ENCODE peak calls at places on chromosomes 13 and 19, in eight cellular contexts. O is fibroblast of pulmonary artery, J is foreskin fibroblast, B is lower leg skin, Q is epithelial cell of proximal tubule, P is NB4, D is hepatocyte, Z is heart right ventricle. I is an unnamed sample.

GRCh38 chr13:35699181-35699580 is 222.7 kb upstream of the MAB21L1 start:
- DNase-seq in O (no peak), J (peak), B (no peak), Q (no peak), P (no peak), D (no peak), Z (no peak), I (no peak)

GRCh38 chr13:24725379-24725778 is 38.6 kb upstream of the RNF17 start:
- DNase-seq in O (no peak), J (no peak), B (no peak), Q (no peak), P (no peak), D (no peak), Z (no peak), I (no peak)

GRCh38 chr19:14401468-14401867 is 17.7 kb downstream of the DDX39A start:
- DNase-seq in O (no peak), J (no peak), B (no peak), Q (no peak), P (no peak), D (no peak), Z (no peak), I (no peak)

GRCh38 chr13:62512194-62513141 is 1096.8 kb upstream of the PCDH20 start:
- DNase-seq in O (peak), J (peak), B (no peak), Q (no peak), P (peak), D (peak), Z (no peak), I (peak)

GRCh38 chr13:32748305-32748704 is 162.1 kb downstream of the PDS5B start:
- DNase-seq in O (no peak), J (no peak), B (no peak), Q (no peak), P (no peak), D (no peak), Z (no peak), I (no peak)

GRCh38 chr13:21997726-21998125 is 326.9 kb downstream of the FGF9 start:
- DNase-seq in O (no peak), J (no peak), B (no peak), Q (no peak), P (no peak), D (no peak), Z (no peak), I (no peak)

GRCh38 chr13:23777571-23777870 is 111.7 kb downstream of the MIPEP start:
- DNase-seq in O (no peak), J (no peak), B (no peak), Q (no peak), P (no peak), D (no peak), Z (no peak), I (no peak)

GRCh38 chr13:22220186-22221160 is 549.6 kb downstream of the FGF9 start:
- DNase-seq in O (no peak), J (no peak), B (no peak), Q (no peak), P (no peak), D (no peak), Z (no peak), I (no peak)

GRCh38 chr13:30043631-30043925 is 193.2 kb upstream of the UBL3 start:
- DNase-seq in O (no peak), J (no peak), B (no peak), Q (no peak), P (no peak), D (no peak), Z (no peak), I (peak)

GRCh38 chr19:1658446-1659433 is 6.3 kb upstream of the TCF3 start:
- DNase-seq in O (no peak), J (no peak), B (no peak), Q (no peak), P (no peak), D (no peak), Z (no peak), I (no peak)

GRCh38 chr19:35142531-35143230 is 374 bp upstream of the FXYD7 start:
- DNase-seq in O (peak), J (no peak), B (no peak), Q (no peak), P (peak), D (peak), Z (peak), I (peak)

GRCh38 chr13:44746690-44747089 is 170.6 kb upstream of the TSC22D1 start:
- DNase-seq in O (no peak), J (peak), B (no peak), Q (no peak), P (no peak), D (no peak), Z (no peak), I (peak)

GRCh38 chr19:35351441-35352176 is 3.9 kb downstream of the FFAR1 start:
- DNase-seq in O (no peak), J (no peak), B (peak), Q (no peak), P (no peak), D (no peak), Z (no peak), I (no peak)

GRCh38 chr13:30572859-30573275 is 44.9 kb upstream of the USPL1 start:
- DNase-seq in O (peak), J (peak), B (no peak), Q (no peak), P (peak), D (peak), Z (no peak), I (peak)

GRCh38 chr13:25286969-25287961 is at the start of gene MTMR6:
- DNase-seq in O (peak), J (peak), B (peak), Q (no peak), P (peak), D (peak), Z (peak), I (peak)

GRCh38 chr19:6465006-6465405 is 935 bp downstream of the CRB3 start:
- DNase-seq in O (no peak), J (no peak), B (no peak), Q (no peak), P (no peak), D (peak), Z (no peak), I (no peak)
- H3K4me3 ChIP-seq in O (no peak), J (no peak), B (no peak), Q (peak), P (no peak), D (peak), Z (no peak), I (peak)

GRCh38 chr19:31249217-31249616 is 100.0 kb downstream of the TSHZ3 start:
- DNase-seq in O (no peak), J (no peak), B (no peak), Q (no peak), P (no peak), D (no peak), Z (no peak), I (no peak)
- TF ChIP-seq CTCF in O (peak), J (peak), B (no peak), Q (no peak), P (no peak), D (no peak), Z (no peak), I (no peak)

GRCh38 chr13:95206116-95206515 is 95.1 kb downstream of the ABCC4 start:
- DNase-seq in O (no peak), J (no peak), B (peak), Q (no peak), P (no peak), D (no peak), Z (no peak), I (no peak)

GRCh38 chr13:95212962-95213850 is 88.0 kb downstream of the ABCC4 start:
- DNase-seq in O (no peak), J (no peak), B (peak), Q (no peak), P (no peak), D (no peak), Z (no peak), I (no peak)

GRCh38 chr13:95209109-95209508 is 92.1 kb downstream of the ABCC4 start:
- DNase-seq in O (no peak), J (no peak), B (peak), Q (no peak), P (no peak), D (no peak), Z (no peak), I (no peak)

GRCh38 chr13:95204231-95204765 is 97.0 kb downstream of the ABCC4 start:
- DNase-seq in O (no peak), J (no peak), B (no peak), Q (no peak), P (no peak), D (no peak), Z (no peak), I (no peak)

DNA sequence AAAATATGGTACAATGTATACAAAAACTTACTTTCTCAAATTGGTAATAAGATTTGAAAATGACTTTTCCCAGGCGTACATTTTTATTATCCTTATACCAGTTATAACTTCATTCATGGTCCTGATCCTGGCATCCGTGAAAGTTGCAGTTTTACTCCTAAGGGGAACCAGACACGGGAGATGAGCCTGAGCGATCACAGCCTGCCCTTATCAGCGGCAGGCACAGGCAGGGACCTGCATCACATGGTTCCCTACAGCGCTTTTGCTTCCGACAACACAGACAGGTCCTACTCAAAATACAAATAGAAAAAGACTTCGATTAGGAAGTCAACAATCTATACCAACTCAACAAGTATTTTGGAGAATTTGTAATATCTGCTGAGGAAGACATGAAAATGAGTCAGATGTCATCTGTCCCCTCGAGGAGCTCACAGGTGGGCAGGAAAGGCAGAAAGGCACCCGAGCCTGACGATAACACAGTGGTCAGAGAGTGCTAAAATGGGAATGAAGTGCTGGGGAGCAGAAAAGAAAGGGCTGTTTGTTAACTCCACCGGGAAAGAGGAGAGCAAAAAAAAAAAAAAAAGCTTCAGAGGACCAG is 93.4 kb downstream of the ABCC4 start:
- DNase-seq in O (no peak), J (no peak), B (peak), Q (no peak), P (no peak), D (no peak), Z (no peak), I (no peak)
- H3K4me3 ChIP-seq in O (no peak), J (no peak), B (no peak), Q (no peak), P (no peak), D (no peak), Z (no peak), I (no peak)

GRCh38 chr19:39347332-39348227 is 5.4 kb downstream of the SAMD4B start:
- DNase-seq in O (no peak), J (no peak), B (no peak), Q (no peak), P (no peak), D (no peak), Z (no peak), I (no peak)

GRCh38 chr19:39349326-39349725 is 7.1 kb downstream of the SAMD4B start:
- DNase-seq in O (no peak), J (no peak), B (no peak), Q (no peak), P (no peak), D (no peak), Z (no peak), I (no peak)

GRCh38 chr19:39341720-39342604 is at the start of gene SAMD4B:
- DNase-seq in O (peak), J (peak), B (peak), Q (peak), P (peak), D (peak), Z (peak), I (peak)

GRCh38 chr19:39342647-39343305 is 555 bp downstream of the SAMD4B start:
- DNase-seq in O (no peak), J (no peak), B (no peak), Q (no peak), P (no peak), D (peak), Z (peak), I (peak)

DNA sequence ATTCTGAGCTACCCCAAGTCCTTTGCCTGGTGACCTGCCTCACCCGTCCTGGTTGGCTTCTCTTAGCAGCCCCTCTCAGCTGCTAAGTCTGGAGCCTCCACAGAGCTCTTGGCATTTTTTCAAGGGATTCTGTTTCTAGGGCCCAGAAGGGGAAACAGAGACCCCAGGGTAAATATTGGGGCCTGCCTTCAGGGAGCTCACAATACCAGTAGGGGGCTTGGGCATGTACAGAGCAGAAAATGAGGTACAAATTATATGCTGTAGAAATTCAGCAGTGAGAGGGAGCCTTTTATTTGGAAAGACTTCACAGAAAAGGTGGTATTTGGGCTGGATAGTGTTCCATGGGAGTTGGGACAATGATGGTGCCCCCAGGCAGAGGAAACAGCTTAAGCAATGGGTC is 3.7 kb downstream of the SAMD4B start:
- DNase-seq in O (no peak), J (no peak), B (no peak), Q (no peak), P (no peak), D (no peak), Z (no peak), I (no peak)
- TF ChIP-seq CTCF in O (no peak), J (no peak), B (no peak), Q (no peak), P (no peak), D (no peak), Z (no peak), I (no peak)

GRCh38 chr19:29873801-29874575 is 62.2 kb downstream of the CCNE1 start:
- DNase-seq in O (no peak), J (no peak), B (no peak), Q (no peak), P (no peak), D (no peak), Z (no peak), I (no peak)
- H3K4me3 ChIP-seq in O (no peak), J (no peak), B (no peak), Q (no peak), P (no peak), D (peak), Z (peak), I (peak)

DNA sequence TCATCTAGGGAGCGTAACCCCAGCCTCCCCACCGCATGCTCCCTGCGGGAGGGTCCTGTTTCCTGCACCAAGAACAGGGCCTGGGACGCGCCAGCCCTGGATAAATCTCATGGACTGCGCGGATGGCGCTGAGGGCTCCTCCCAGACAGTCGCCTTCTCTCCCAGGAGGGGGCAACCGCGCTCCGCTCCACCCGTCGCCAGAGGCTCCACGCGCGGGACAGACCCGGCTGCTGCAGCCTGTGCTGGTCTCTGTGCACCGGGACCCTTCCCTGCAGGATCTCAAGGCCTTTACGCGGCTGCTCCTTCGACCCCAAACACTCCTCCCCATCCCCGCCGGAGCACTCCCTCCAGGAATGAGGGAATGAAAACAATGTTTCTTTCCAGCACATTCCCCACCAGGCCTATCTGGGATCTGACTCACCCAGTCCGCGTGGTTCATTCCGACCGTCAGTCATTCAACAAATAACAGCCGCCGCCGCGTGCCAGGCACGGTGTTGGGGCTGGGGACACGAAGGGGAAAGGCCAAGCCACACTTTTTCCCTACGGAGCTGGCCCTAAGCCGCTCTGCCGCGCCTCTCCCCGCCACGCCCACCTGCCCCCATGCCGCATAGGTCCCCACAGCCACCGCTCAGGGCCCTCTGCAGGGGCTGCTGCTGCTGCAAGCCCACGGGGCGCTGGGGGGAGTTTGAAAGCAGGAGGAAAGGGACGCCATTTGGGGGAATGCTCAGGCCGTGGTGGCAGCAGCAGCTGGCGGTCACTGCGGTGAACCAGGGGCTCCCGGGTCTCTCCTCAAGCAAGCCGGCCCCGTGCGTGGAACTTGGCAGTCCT is 6.0 kb downstream of the PNMA8B start:
- DNase-seq in O (peak), J (peak), B (peak), Q (no peak), P (no peak), D (peak), Z (peak), I (peak)
- TF ChIP-seq CTCF in O (peak), J (peak), B (no peak), Q (peak), P (no peak), D (peak), Z (peak), I (peak)

GRCh38 chr19:44759083-44759804 is 10.7 kb downstream of the BCL3 start:
- DNase-seq in O (no peak), J (no peak), B (no peak), Q (no peak), P (no peak), D (no peak), Z (no peak), I (no peak)

GRCh38 chr19:44757735-44758505 is 9.4 kb downstream of the BCL3 start:
- DNase-seq in O (peak), J (peak), B (no peak), Q (no peak), P (no peak), D (peak), Z (peak), I (no peak)

GRCh38 chr19:44756089-44756562 is 7.6 kb downstream of the BCL3 start:
- DNase-seq in O (no peak), J (no peak), B (no peak), Q (no peak), P (no peak), D (no peak), Z (no peak), I (no peak)

GRCh38 chr19:44757057-44757734 is 8.7 kb downstream of the BCL3 start:
- DNase-seq in O (peak), J (peak), B (peak), Q (no peak), P (no peak), D (no peak), Z (peak), I (no peak)

GRCh38 chr19:44758596-44758995 is 10.1 kb downstream of the BCL3 start:
- DNase-seq in O (no peak), J (no peak), B (no peak), Q (no peak), P (no peak), D (peak), Z (no peak), I (no peak)
- H3K4me3 ChIP-seq in O (peak), J (peak), B (no peak), Q (no peak), P (no peak), D (no peak), Z (peak), I (no peak)

GRCh38 chr13:110109910-110110309 is 197.0 kb downstream of the COL4A1 start:
- DNase-seq in O (peak), J (peak), B (peak), Q (no peak), P (peak), D (peak), Z (peak), I (peak)

GRCh38 chr13:110108348-110109139 is 198.4 kb downstream of the COL4A1 start:
- DNase-seq in O (peak), J (peak), B (no peak), Q (no peak), P (peak), D (peak), Z (peak), I (peak)

GRCh38 chr13:110110783-110111182 is 196.2 kb downstream of the COL4A1 start:
- DNase-seq in O (no peak), J (no peak), B (peak), Q (no peak), P (no peak), D (no peak), Z (no peak), I (no peak)

GRCh38 chr13:110107568-110108347 is 199.2 kb downstream of the COL4A1 start:
- DNase-seq in O (no peak), J (no peak), B (no peak), Q (no peak), P (peak), D (no peak), Z (no peak), I (no peak)

DNA sequence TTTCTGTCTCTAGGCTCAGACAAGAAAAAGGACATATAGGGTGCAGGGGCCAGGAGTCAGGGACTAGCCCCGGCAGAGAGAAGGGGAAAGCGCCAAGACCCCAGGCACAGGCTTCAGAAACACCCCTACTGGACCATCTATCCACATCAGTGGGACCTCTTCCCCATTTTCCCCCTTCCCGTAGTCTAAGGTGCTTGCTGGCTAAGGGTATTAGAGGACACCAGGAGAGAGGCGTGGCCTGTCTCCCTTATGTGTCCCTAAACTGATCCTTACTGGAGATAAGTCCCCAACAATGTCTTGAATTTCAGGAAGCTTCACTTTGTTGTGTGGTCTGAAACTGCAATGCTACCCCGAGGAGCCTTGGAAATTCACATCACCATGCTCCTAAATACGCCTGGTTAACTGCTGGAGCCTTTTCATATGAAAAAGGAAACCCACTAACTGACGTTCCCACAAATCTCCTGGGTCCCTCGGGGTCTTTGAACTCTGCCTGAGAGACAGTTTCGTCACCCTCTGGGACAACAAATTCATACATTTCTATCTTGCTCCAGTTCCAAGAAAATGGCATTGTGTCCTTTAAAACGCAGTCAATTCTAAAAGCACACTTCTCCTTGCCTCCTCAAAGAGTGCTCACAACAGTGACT is 197.7 kb downstream of the COL4A1 start:
- DNase-seq in O (no peak), J (no peak), B (no peak), Q (no peak), P (peak), D (no peak), Z (no peak), I (no peak)
- TF ChIP-seq CTCF in O (no peak), J (no peak), B (no peak), Q (no peak), P (no peak), D (no peak), Z (no peak), I (no peak)

I was measured in epithelial cell of esophagus.